ENCODE peak calls at places on chromosomes 5 and 9, in four cellular contexts. T is putamen, Y is fibroblast of pulmonary artery, F is AG10803. D is an unnamed sample.

GRCh38 chr9:79639354-79639753 is 67.6 kb downstream of the TLE4 start:
- DNase-seq in T (no peak), Y (no peak), F (no peak), D (peak; percentile 24)

GRCh38 chr9:108434502-108434901 is 421.3 kb downstream of the ACTL7B start:
- DNase-seq in T (no peak), Y (no peak), F (peak; percentile 29), D (peak; percentile 63)

GRCh38 chr9:8365466-8366160 is 566.0 kb upstream of the DMAC1 start:
- DNase-seq in T (no peak), Y (peak; percentile 6), F (no peak), D (no peak)

GRCh38 chr5:92979716-92980115 is 601.3 kb downstream of the NR2F1-AS1 start:
- DNase-seq in T (peak; percentile 43), Y (no peak), F (no peak), D (no peak)

GRCh38 chr5:40089269-40089668 is 590.4 kb upstream of the PTGER4 start:
- DNase-seq in T (no peak), Y (peak; percentile 1), F (no peak), D (peak; percentile 14)

GRCh38 chr9:134230942-134231325 is 66.6 kb upstream of the RNU6ATAC start:
- DNase-seq in T (no peak), Y (no peak), F (no peak), D (no peak)

GRCh38 chr9:129185991-129186390 is 7.9 kb upstream of the IER5L start:
- DNase-seq in T (no peak), Y (no peak), F (no peak), D (peak; percentile 24)

GRCh38 chr5:145887217-145887616 is 14.4 kb upstream of the GRXCR2 start:
- DNase-seq in T (no peak), Y (no peak), F (no peak), D (peak; percentile 28)

GRCh38 chr9:124267271-124267807 is 9.6 kb downstream of the NEK6 start:
- DNase-seq in T (no peak), Y (peak; percentile 83), F (peak; percentile 90), D (peak; percentile 58)

GRCh38 chr5:83632874-83633273 is 87.8 kb downstream of the HAPLN1 start:
- DNase-seq in T (no peak), Y (peak; percentile 65), F (peak; percentile 54), D (peak; percentile 92)

GRCh38 chr5:141496038-141496437 is 7.2 kb downstream of the PCDHGC5 start:
- DNase-seq in T (no peak), Y (no peak), F (no peak), D (no peak)

GRCh38 chr5:141560725-141561483 is 57.9 kb downstream of the DIAPH1 start:
- DNase-seq in T (peak; percentile 96), Y (peak; percentile 99), F (peak; percentile 97), D (peak; percentile 98)

GRCh38 chr5:142725231-142726187 is 39.6 kb upstream of the FGF1 start:
- DNase-seq in T (no peak), Y (no peak), F (no peak), D (no peak)

GRCh38 chr5:149205625-149206523 is 64.6 kb downstream of the ABLIM3 start:
- DNase-seq in T (no peak), Y (peak; percentile 90), F (peak; percentile 63), D (peak; percentile 51)

GRCh38 chr5:97044057-97044456 is 98.4 kb downstream of the LIX1 start:
- DNase-seq in T (no peak), Y (peak; percentile 33), F (no peak), D (peak; percentile 16)

GRCh38 chr5:10333154-10334006 is 20.1 kb upstream of the MARCHF6 start:
- DNase-seq in T (no peak), Y (peak; percentile 39), F (no peak), D (peak; percentile 27)

GRCh38 chr9:107653263-107653821 is 163.8 kb upstream of the KLF4 start:
- DNase-seq in T (no peak), Y (no peak), F (no peak), D (no peak)

D was measured in amniotic epithelial cell.